ENCODE peak calls at places on chromosomes 1 and 21, in four cellular contexts. T is A549, C is K562, D is HepG2. Y is an unnamed sample.

GRCh38 chr1:11741482-11741881 is 5.5 kb downstream of the AGTRAP start:
- DNase-seq in D (no peak), C (no peak), T (no peak), Y (no peak)

GRCh38 chr1:93238425-93238824 is 57.9 kb downstream of the CCDC18 start:
- DNase-seq in D (no peak), T (no peak), C (no peak), Y (no peak)

GRCh38 chr1:165637427-165637826 is 6.4 kb downstream of the MGST3 start:
- DNase-seq in D (no peak), T (no peak), C (no peak), Y (no peak)

GRCh38 chr1:91803133-91803532 is 82.8 kb downstream of the TGFBR3 start:
- DNase-seq in C (no peak), D (no peak), T (no peak), Y (no peak)

GRCh38 chr1:46595127-46595526 is 8.9 kb downstream of the MKNK1 start:
- DNase-seq in C (peak; percentile 58), T (no peak), D (no peak), Y (no peak)

GRCh38 chr21:16389622-16390021 is 659.8 kb downstream of the USP25 start:
- DNase-seq in C (no peak), T (no peak), D (no peak), Y (no peak)

GRCh38 chr1:2376931-2377672 is 14.3 kb downstream of the MORN1 start:
- DNase-seq in C (no peak), D (no peak), T (no peak), Y (no peak)

GRCh38 chr1:246691622-246692495 is 32.4 kb upstream of the SCCPDH start:
- DNase-seq in D (no peak), C (no peak), T (no peak), Y (no peak)

GRCh38 chr1:74504125-74505065 is 8.0 kb downstream of the LRRC53 start:
- DNase-seq in T (peak; percentile 2), C (peak; percentile 52), D (peak; percentile 38), Y (peak; percentile 81)

GRCh38 chr21:45308211-45309068 is 20.7 kb upstream of the POFUT2 start:
- DNase-seq in T (no peak), C (no peak), D (peak; percentile 87), Y (peak; percentile 11)

GRCh38 chr1:180950321-180950720 is 37.6 kb downstream of the KIAA1614 start:
- DNase-seq in C (no peak), D (no peak), T (no peak), Y (no peak)

GRCh38 chr1:39335278-39335677 is 130.8 kb downstream of the MACF1 start:
- DNase-seq in C (no peak), D (no peak), T (no peak), Y (no peak)

GRCh38 chr21:31872452-31873274 is at the start of gene HUNK:
- DNase-seq in C (no peak), D (peak; percentile 29), T (peak; percentile 13), Y (peak; percentile 79)

GRCh38 chr1:64546018-64546417 is 76.1 kb downstream of the CACHD1 start:
- DNase-seq in T (no peak), D (no peak), C (no peak), Y (no peak)

GRCh38 chr1:90746857-90747256 is 29.8 kb upstream of the BARHL2 start:
- DNase-seq in C (peak; percentile 9), T (no peak), D (no peak), Y (no peak)

GRCh38 chr1:12126781-12127180 is 40.0 kb upstream of the TNFRSF1B start:
- DNase-seq in D (no peak), T (no peak), C (no peak), Y (no peak)

GRCh38 chr1:202283991-202284390 is 57.7 kb downstream of the UBE2T start:
- DNase-seq in T (peak; percentile 64), C (no peak), D (no peak), Y (no peak)

GRCh38 chr21:46477765-46478164 is 19.1 kb downstream of the DIP2A start:
- DNase-seq in T (no peak), D (no peak), C (no peak), Y (no peak)

GRCh38 chr1:208935517-208936187 is 647.9 kb upstream of the CAMK1G start:
- DNase-seq in T (no peak), C (no peak), D (no peak), Y (no peak)

GRCh38 chr21:31622397-31622796 is 37.1 kb upstream of the SOD1 start:
- DNase-seq in C (no peak), D (no peak), T (no peak), Y (no peak)

GRCh38 chr1:227370463-227371254 is 52.4 kb upstream of the CDC42BPA start:
- DNase-seq in C (no peak), T (no peak), D (no peak), Y (no peak)

GRCh38 chr1:167401260-167401873 is 117.0 kb downstream of the CD247 start:
- DNase-seq in D (peak; percentile 39), T (peak; percentile 51), C (peak; percentile 78), Y (peak; percentile 67)

GRCh38 chr1:78855258-78855657 is 151.3 kb downstream of the ADGRL4 start:
- DNase-seq in C (no peak), D (no peak), T (no peak), Y (no peak)

GRCh38 chr1:172638885-172639831 is 19.7 kb upstream of the FASLG start:
- DNase-seq in D (peak; percentile 24), C (no peak), T (peak; percentile 51), Y (no peak)

GRCh38 chr1:77889240-77889637 is 815 bp downstream of the NEXN start:
- DNase-seq in C (peak; percentile 34), T (peak; percentile 12), D (peak; percentile 24), Y (no peak)

GRCh38 chr1:185439727-185440415 is 122.8 kb upstream of the IVNS1ABP start:
- DNase-seq in C (peak; percentile 24), T (peak; percentile 35), D (no peak), Y (no peak)

GRCh38 chr1:46444466-46444865 is 45.2 kb upstream of the DMBX1 start:
- DNase-seq in C (no peak), T (no peak), D (no peak), Y (no peak)

GRCh38 chr1:39850606-39851216 is 32.6 kb downstream of the TRIT1 start:
- DNase-seq in C (no peak), T (no peak), D (no peak), Y (no peak)

GRCh38 chr1:91584309-91584708 is 83.7 kb downstream of the CDC7 start:
- DNase-seq in C (no peak), D (no peak), T (no peak), Y (no peak)

GRCh38 chr1:81802601-81803422 is 2.1 kb downstream of the ADGRL2 start:
- DNase-seq in C (no peak), D (no peak), T (no peak), Y (peak; percentile 61)

GRCh38 chr1:53585116-53585515 is 125.9 kb downstream of the DMRTB1 start:
- DNase-seq in T (no peak), C (no peak), D (no peak), Y (no peak)

GRCh38 chr21:28822882-28823335 is 169.8 kb downstream of the LTN1 start:
- DNase-seq in T (no peak), C (no peak), D (peak; percentile 3), Y (no peak)

GRCh38 chr21:21019681-21020080 is 21.5 kb downstream of the NCAM2 start:
- DNase-seq in T (no peak), C (no peak), D (no peak), Y (no peak)

GRCh38 chr1:19353596-19353995 is 41.5 kb downstream of the SLC66A1 start:
- DNase-seq in C (no peak), D (no peak), T (no peak), Y (peak; percentile 79)

DNA sequence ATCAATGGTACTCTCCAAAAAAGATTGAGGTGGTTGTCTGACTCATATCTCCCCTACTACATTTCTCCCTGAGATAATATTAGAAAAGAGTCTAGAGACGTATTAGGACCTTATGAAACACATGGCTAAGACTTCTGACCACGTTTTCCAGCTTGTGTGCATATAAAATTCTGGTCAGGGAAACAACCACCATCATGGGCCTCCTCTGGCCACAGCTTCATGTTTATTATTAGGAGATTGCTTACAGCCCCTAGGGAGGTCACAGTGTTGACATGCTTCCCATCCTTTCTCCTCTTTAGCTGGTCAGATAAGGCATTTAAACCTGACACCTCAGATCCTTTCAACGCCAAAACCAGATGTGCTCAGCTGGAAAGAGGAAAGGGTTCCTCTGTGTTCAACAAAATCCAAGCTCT is 620.2 kb downstream of the PLPP3 start:
- DNase-seq in T (no peak), D (no peak), C (no peak), Y (no peak)
- TF ChIP-seq HMGXB4 in T (no peak), D (no peak), C (no peak), Y (no peak)

DNA sequence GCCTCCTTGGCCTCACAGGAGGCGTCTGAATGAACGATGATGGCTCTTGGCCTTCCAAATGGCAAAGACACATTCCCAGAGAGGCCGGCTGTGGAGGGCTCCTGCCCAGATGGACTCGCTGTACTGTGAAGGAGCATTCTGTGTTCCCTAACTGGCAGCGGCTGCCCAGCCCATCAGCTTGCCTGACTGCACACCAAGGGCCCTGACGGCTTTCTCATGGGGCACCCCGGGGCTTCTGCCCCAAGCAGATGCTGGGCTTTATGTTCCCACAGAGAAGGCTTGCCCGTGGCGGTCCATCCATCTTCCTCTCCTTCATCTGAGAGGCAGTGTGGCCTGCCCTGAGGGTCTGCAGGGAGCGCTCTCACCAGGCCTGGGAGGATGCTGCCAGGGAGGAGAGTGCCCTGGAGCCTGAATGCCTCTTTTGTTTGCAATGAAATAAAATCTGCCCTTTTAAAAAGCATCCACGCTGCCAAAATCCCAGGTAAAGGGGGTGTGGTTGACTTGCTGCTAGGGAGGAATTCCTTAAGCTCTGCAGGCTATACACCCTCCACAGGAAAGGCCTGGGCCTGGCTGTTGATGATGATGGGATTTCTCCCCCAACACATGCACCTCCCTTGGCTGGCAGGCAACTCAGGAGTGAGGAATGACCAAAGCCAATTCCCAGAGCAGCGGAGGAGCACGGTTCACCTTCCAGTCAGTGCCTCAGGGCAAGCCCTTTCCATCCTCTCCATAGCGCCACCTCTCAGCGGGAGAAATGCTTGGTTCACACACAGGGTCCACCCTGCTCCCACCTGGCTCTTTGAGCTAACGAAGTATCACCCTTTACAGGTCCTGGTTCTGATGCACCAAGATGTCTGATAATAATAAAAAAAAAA is 84.7 kb upstream of the SSX2IP start:
- DNase-seq in T (no peak), D (no peak), C (no peak), Y (peak; percentile 69)
- TF ChIP-seq HMGXB4 in T (no peak), D (no peak), C (no peak), Y (no peak)

DNA sequence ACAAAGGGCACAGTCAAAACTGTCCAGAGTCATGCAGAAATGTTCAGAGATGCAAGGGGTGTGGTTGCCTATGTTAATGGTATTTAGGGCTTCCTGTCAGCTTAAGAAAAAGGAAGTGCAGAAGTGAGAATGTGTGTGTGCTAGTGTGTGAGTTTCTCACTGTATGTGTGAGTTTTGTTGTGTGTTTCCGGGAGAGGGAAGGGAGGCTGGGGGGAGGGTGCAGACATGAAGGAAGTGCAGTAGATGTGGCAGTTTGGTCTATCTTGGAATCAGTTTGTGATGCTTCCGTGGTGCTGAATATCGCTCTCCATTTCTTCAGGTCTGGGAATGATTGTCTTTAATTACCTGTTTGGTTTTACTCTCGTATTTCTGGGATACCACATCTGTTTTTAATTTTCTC is 16.5 kb upstream of the ATP6V1G3 start:
- DNase-seq in D (no peak), C (peak; percentile 53), T (no peak), Y (no peak)
- TF ChIP-seq HMGXB4 in D (no peak), C (no peak), T (no peak), Y (no peak)

GRCh38 chr1:159000070-159000409 is 9.7 kb upstream of the IFI16 start:
- DNase-seq in D (no peak), C (no peak), T (no peak), Y (no peak)

GRCh38 chr1:158998781-158999161 is 10.9 kb upstream of the IFI16 start:
- DNase-seq in T (peak; percentile 31), D (peak; percentile 40), C (peak; percentile 73), Y (no peak)

GRCh38 chr1:159000627-159001026 is 9.1 kb upstream of the IFI16 start:
- DNase-seq in T (no peak), D (no peak), C (peak; percentile 52), Y (peak; percentile 22)

GRCh38 chr1:158998037-158998780 is 11.5 kb upstream of the IFI16 start:
- DNase-seq in C (no peak), T (no peak), D (no peak), Y (no peak)

GRCh38 chr1:158999301-159000069 is 10.2 kb upstream of the IFI16 start:
- DNase-seq in D (no peak), T (no peak), C (no peak), Y (peak; percentile 83)
- TF ChIP-seq HMGXB4 in D (no peak), T (no peak), C (no peak), Y (no peak)

Y was measured in WTC11.